ENCODE peak calls at places on chromosomes 16 and 17, in six cellular contexts. U is activated naive CD4-positive, alpha-beta T cell treated with Interleukin-2 at 50 U/mL for 16 hours; O is hepatic stellate cell; S is ACHN; E is AG08395; L is NCI-H69. C is an unnamed sample.

GRCh38 chr16:1093284-1094123 is 2.5 kb downstream of the C1QTNF8 start:
- DNase-seq in U (peak; percentile 9), O (peak; percentile 58), S (no peak), E (no peak), L (peak; percentile 51), C (no peak)

GRCh38 chr16:72409428-72409827 is 237.5 kb upstream of the PMFBP1 start:
- DNase-seq in U (no peak), O (no peak), S (no peak), E (no peak), L (no peak), C (no peak)

GRCh38 chr16:1561836-1562235 is 28.4 kb downstream of the TMEM204 start:
- DNase-seq in U (no peak), O (no peak), S (no peak), E (no peak), L (no peak), C (no peak)

GRCh38 chr16:234468-235305 is at the start of gene FAM234A:
- DNase-seq in U (peak; percentile 94), O (peak; percentile 95), S (peak; percentile 96), E (peak; percentile 98), L (peak; percentile 98), C (peak; percentile 97)

GRCh38 chr17:69012895-69013805 is 47.6 kb downstream of the ABCA9 start:
- DNase-seq in U (no peak), O (peak; percentile 12), S (no peak), E (peak; percentile 7), L (no peak), C (peak; percentile 64)

GRCh38 chr16:20671903-20672302 is 25.6 kb downstream of the ACSM1 start:
- DNase-seq in U (no peak), O (no peak), S (no peak), E (no peak), L (no peak), C (no peak)

GRCh38 chr16:56047307-56048234 is 143.7 kb upstream of the GNAO1 start:
- DNase-seq in U (no peak), O (no peak), S (no peak), E (no peak), L (no peak), C (no peak)

GRCh38 chr17:81160306-81160705 is 5.0 kb upstream of the PVALEF start:
- DNase-seq in U (no peak), O (no peak), S (no peak), E (no peak), L (no peak), C (no peak)

GRCh38 chr16:85600905-85601639 is 12.1 kb upstream of the GSE1 start:
- DNase-seq in U (no peak), O (no peak), S (no peak), E (no peak), L (no peak), C (no peak)

C was measured in foreskin fibroblast.